ENCODE peak calls at places on chromosomes 16 and 17, in nine cellular contexts. S is activated CD4-positive, CD25-positive, alpha-beta regulatory T cell treated with anti-CD3 and anti-CD28 coated beads, Interleukin-2, amount 50 U/mL, for 16 hours; L is glutamatergic neuron; U is activated gamma-delta T cell treated with Interleukin-2 at 50 U/mL for 16 hours; G is non-pigmented ciliary epithelial cell; N is kidney; Y is stimulated activated CD4-positive, alpha-beta T cell treated with anti-CD3 and anti-CD28 coated beads, Interleukin-4, amount 100 ng/mL, for 48 hours; R is NCI-H146; I is stomach. V is an unnamed sample.

GRCh38 chr16:11224894-11225676 is 30.9 kb downstream of the SOCS1 start:
- DNase-seq in L (no peak), U (peak), S (peak), N (peak), R (no peak), Y (peak), I (peak), G (no peak), V (peak)

GRCh38 chr17:63932008-63932561 is at the start of gene CD79B:
- DNase-seq in S (no peak), I (no peak), Y (peak), L (no peak), N (peak), G (no peak), R (no peak), U (peak), V (no peak)

GRCh38 chr17:35314415-35315216 is 58.8 kb downstream of the SLFN11 start:
- DNase-seq in Y (no peak), L (peak), U (no peak), I (no peak), N (no peak), G (no peak), R (no peak), S (no peak), V (no peak)

GRCh38 chr16:1497014-1497598 is 3.9 kb downstream of the TELO2 start:
- DNase-seq in R (no peak), L (no peak), I (no peak), S (no peak), N (peak), Y (no peak), G (no peak), U (no peak), V (no peak)

GRCh38 chr17:17124341-17124740 is 81.8 kb downstream of the PLD6 start:
- DNase-seq in N (no peak), S (no peak), Y (no peak), I (no peak), U (no peak), G (no peak), R (no peak), L (no peak), V (no peak)

GRCh38 chr16:54390095-54390494 is 103.5 kb upstream of the IRX3 start:
- DNase-seq in S (no peak), G (no peak), R (no peak), U (no peak), I (no peak), N (no peak), Y (no peak), L (no peak), V (no peak)

GRCh38 chr17:58007781-58008706 is 998 bp upstream of the SRSF1 start:
- DNase-seq in I (no peak), R (peak), Y (no peak), S (no peak), L (no peak), N (peak), G (no peak), U (no peak), V (no peak)

GRCh38 chr16:53159781-53160436 is 105.1 kb downstream of the CHD9 start:
- DNase-seq in G (no peak), U (peak), N (no peak), Y (no peak), R (peak), L (no peak), S (no peak), I (no peak), V (peak)

GRCh38 chr17:694239-694638 is 20.4 kb downstream of the VPS53 start:
- DNase-seq in R (no peak), L (no peak), Y (no peak), U (no peak), S (no peak), G (peak), I (no peak), N (no peak), V (no peak)

GRCh38 chr17:82709024-82709675 is 7.4 kb upstream of the FN3KRP start:
- DNase-seq in U (no peak), S (no peak), L (no peak), R (no peak), Y (no peak), I (no peak), N (peak), G (no peak), V (no peak)

GRCh38 chr17:48244121-48244711 is 136.7 kb downstream of the SNX11 start:
- DNase-seq in G (no peak), L (no peak), S (no peak), R (no peak), Y (no peak), N (no peak), I (no peak), U (no peak), V (no peak)

GRCh38 chr16:3235856-3236669 is 1.1 kb upstream of the ZNF200 start:
- DNase-seq in G (no peak), I (peak), N (peak), U (peak), L (peak), R (peak), S (no peak), Y (no peak), V (no peak)

GRCh38 chr17:39231587-39232551 is 6.1 kb upstream of the STAC2 start:
- DNase-seq in L (peak), Y (peak), S (no peak), G (no peak), R (peak), U (peak), I (peak), N (peak), V (peak)

GRCh38 chr17:70437656-70438055 is 268.3 kb downstream of the KCNJ2 start:
- DNase-seq in S (no peak), L (no peak), Y (no peak), G (no peak), I (no peak), N (no peak), R (no peak), U (no peak), V (no peak)

V was measured in naive thymus-derived CD8-positive, alpha-beta T cell.